ENCODE peak calls at places on chromosome 17, in eight cellular contexts. V, S, L, B, W, C, P and X are unnamed samples.

GRCh38 chr17:21081967-21082366 is 39.2 kb upstream of the USP22 start:
- DNase-seq in V (no peak), S (no peak), L (no peak), B (no peak), W (peak), C (no peak), P (no peak), X (no peak)

GRCh38 chr17:49583226-49583625 is 7.6 kb downstream of the NXPH3 start:
- DNase-seq in V (no peak), S (no peak), L (no peak), B (no peak), W (no peak), C (no peak), P (no peak), X (no peak)

GRCh38 chr17:82116246-82116645 is 18.2 kb upstream of the FASN start:
- DNase-seq in V (no peak), S (no peak), L (no peak), B (no peak), W (no peak), C (no peak), P (no peak), X (no peak)

GRCh38 chr17:72683506-72684404 is 408.7 kb downstream of the SLC39A11 start:
- DNase-seq in V (peak), S (peak), L (peak), B (no peak), W (peak), C (no peak), P (peak), X (no peak)

GRCh38 chr17:47295874-47296255 is 27.9 kb upstream of the EFCAB13 start:
- DNase-seq in V (no peak), S (no peak), L (no peak), B (no peak), W (no peak), C (no peak), P (no peak), X (no peak)

GRCh38 chr17:75152971-75153853 is 1.1 kb downstream of the JPT1 start:
- DNase-seq in V (peak), S (no peak), L (no peak), B (peak), W (no peak), C (no peak), P (no peak), X (no peak)

GRCh38 chr17:60971515-60972369 is 294.1 kb downstream of the BCAS3 start:
- DNase-seq in V (peak), S (no peak), L (peak), B (no peak), W (peak), C (no peak), P (peak), X (peak)

GRCh38 chr17:57898487-57899311 is 48.9 kb upstream of the MRPS23 start:
- DNase-seq in V (peak), S (peak), L (peak), B (no peak), W (no peak), C (peak), P (no peak), X (peak)

GRCh38 chr17:70168979-70169706 is at the start of gene KCNJ2:
- DNase-seq in V (peak), S (peak), L (peak), B (peak), W (no peak), C (peak), P (peak), X (peak)

GRCh38 chr17:8144401-8145295 is 7.6 kb downstream of the PER1 start:
- DNase-seq in V (no peak), S (no peak), L (no peak), B (peak), W (no peak), C (peak), P (peak), X (no peak)

GRCh38 chr17:48002208-48002919 is 31.5 kb downstream of the CDK5RAP3 start:
- DNase-seq in V (no peak), S (no peak), L (no peak), B (no peak), W (no peak), C (no peak), P (no peak), X (no peak)

GRCh38 chr17:82703036-82703745 is 4.7 kb upstream of the RAB40B start:
- DNase-seq in V (no peak), S (no peak), L (no peak), B (no peak), W (no peak), C (no peak), P (no peak), X (peak)

GRCh38 chr17:31631759-31632158 is 227.3 kb downstream of the COPRS start:
- DNase-seq in V (no peak), S (no peak), L (no peak), B (no peak), W (no peak), C (no peak), P (peak), X (no peak)

GRCh38 chr17:69460963-69461922 is 46.7 kb downstream of the MAP2K6 start:
- DNase-seq in V (no peak), S (no peak), L (no peak), B (no peak), W (no peak), C (no peak), P (no peak), X (no peak)

GRCh38 chr17:69757794-69758430 is 317.1 kb upstream of the KCNJ16 start:
- DNase-seq in V (no peak), S (no peak), L (no peak), B (peak), W (no peak), C (no peak), P (no peak), X (no peak)

GRCh38 chr17:83056583-83057396 is 22.6 kb upstream of the METRNL start:
- DNase-seq in V (no peak), S (no peak), L (peak), B (no peak), W (no peak), C (peak), P (peak), X (no peak)

GRCh38 chr17:38444151-38444550 is 15.9 kb downstream of the ARHGAP23 start:
- DNase-seq in V (peak), S (peak), L (peak), B (peak), W (no peak), C (peak), P (peak), X (peak)

GRCh38 chr17:35169964-35170363 is 22.3 kb downstream of the UNC45B start:
- DNase-seq in V (no peak), S (no peak), L (no peak), B (no peak), W (no peak), C (no peak), P (no peak), X (no peak)

GRCh38 chr17:42275527-42276358 is 448 bp downstream of the STAT5B start:
- DNase-seq in V (peak), S (peak), L (no peak), B (no peak), W (no peak), C (peak), P (peak), X (peak)

GRCh38 chr17:50495918-50496317 is 12.3 kb upstream of the MYCBPAP start:
- DNase-seq in V (no peak), S (no peak), L (no peak), B (no peak), W (no peak), C (no peak), P (no peak), X (no peak)

GRCh38 chr17:46851029-46851741 is at the start of gene WNT9B:
- DNase-seq in V (peak), S (no peak), L (peak), B (no peak), W (no peak), C (no peak), P (peak), X (no peak)

GRCh38 chr17:8192070-8192815 is 2.3 kb upstream of the BORCS6 start:
- DNase-seq in V (peak), S (peak), L (peak), B (peak), W (no peak), C (peak), P (peak), X (peak)

GRCh38 chr17:76485569-76485968 is 15.7 kb downstream of the RHBDF2 start:
- DNase-seq in V (peak), S (no peak), L (no peak), B (peak), W (no peak), C (no peak), P (no peak), X (no peak)

GRCh38 chr17:76480676-76481075 is 13.3 kb downstream of the AANAT start:
- DNase-seq in V (no peak), S (no peak), L (no peak), B (no peak), W (no peak), C (peak), P (no peak), X (no peak)

GRCh38 chr17:76481091-76481655 is 13.8 kb downstream of the AANAT start:
- DNase-seq in V (peak), S (no peak), L (no peak), B (no peak), W (no peak), C (peak), P (no peak), X (no peak)

GRCh38 chr17:76487451-76488192 is 13.6 kb downstream of the RHBDF2 start:
- DNase-seq in V (no peak), S (no peak), L (no peak), B (no peak), W (no peak), C (no peak), P (no peak), X (no peak)

DNA sequence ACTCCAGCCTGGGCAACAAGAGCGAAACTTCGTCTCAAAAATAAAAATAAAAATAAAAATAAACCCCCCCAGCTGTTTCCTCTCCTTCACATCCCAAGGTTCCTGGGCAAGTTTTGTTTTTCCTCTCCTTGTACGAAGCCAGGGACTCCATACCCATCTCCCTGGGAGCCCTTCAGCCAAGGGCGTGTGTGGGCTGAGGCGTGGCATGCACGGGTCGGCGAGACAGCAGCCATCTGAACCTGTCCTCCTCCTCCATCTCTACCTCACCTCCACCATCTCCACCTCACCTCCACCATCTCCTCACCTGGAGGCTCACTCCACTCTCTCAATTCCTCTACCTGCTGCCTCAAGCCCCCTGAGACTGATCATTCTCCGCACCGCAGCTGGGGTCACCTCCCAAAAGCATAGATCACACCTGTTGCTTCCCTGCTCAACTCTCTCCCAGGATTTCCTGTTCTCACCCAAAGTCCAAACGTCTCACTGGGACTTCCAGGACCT is 16.9 kb downstream of the AANAT start:
- DNase-seq in V (no peak), S (no peak), L (no peak), B (no peak), W (no peak), C (no peak), P (no peak), X (no peak)
- TF ChIP-seq POLR2A in V (no peak), S (no peak), L (no peak), B (no peak), W (no peak), C (no peak), P (no peak), X (no peak)

GRCh38 chr17:67491009-67491677 is 114.1 kb downstream of the PITPNC1 start:
- DNase-seq in V (peak), S (peak), L (peak), B (peak), W (peak), C (peak), P (peak), X (peak)
- TF ChIP-seq POLR2A in V (no peak), S (no peak), L (no peak), B (no peak), W (no peak), C (no peak), P (no peak), X (peak)

DNA sequence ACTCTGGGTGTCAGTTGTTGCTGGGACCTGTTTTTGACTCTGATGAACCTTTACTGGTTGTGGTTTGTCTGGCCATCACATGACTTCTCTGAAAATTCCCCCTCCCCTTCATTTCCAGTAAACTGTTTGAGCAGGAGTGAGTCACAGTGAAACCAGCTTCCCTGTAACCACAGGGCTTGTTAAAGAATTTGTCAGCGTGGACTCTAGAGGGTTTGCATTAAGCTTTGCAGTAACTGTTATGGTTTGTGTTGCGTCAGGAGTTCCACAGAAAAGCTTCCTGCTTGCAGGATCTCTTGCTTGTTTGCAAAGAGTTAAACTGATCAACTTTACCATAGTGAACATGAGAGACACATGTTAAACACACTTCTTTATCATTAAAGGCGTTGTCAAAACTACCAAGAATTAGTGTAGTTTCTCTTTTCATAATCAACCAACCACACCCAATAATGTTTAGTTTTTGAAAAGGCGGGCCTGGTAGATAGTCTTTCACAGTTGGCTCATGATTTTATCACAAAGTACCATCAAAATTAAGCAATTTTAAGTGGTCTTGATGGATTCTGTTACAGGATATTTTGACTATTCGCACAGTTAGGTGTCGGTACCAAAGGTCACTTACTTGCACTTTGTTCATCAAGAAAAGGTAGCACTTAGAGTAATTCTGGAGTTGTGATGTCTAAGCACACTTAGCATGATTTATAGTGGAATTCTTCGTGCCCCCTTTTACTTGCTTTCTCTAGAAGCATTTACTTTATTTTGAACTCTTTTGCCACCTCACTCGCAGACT is 79.3 kb downstream of the VMP1 start:
- DNase-seq in V (peak), S (peak), L (peak), B (peak), W (peak), C (no peak), P (no peak), X (no peak)
- TF ChIP-seq POLR2A in V (peak), S (peak), L (no peak), B (no peak), W (no peak), C (no peak), P (peak), X (peak)

DNA sequence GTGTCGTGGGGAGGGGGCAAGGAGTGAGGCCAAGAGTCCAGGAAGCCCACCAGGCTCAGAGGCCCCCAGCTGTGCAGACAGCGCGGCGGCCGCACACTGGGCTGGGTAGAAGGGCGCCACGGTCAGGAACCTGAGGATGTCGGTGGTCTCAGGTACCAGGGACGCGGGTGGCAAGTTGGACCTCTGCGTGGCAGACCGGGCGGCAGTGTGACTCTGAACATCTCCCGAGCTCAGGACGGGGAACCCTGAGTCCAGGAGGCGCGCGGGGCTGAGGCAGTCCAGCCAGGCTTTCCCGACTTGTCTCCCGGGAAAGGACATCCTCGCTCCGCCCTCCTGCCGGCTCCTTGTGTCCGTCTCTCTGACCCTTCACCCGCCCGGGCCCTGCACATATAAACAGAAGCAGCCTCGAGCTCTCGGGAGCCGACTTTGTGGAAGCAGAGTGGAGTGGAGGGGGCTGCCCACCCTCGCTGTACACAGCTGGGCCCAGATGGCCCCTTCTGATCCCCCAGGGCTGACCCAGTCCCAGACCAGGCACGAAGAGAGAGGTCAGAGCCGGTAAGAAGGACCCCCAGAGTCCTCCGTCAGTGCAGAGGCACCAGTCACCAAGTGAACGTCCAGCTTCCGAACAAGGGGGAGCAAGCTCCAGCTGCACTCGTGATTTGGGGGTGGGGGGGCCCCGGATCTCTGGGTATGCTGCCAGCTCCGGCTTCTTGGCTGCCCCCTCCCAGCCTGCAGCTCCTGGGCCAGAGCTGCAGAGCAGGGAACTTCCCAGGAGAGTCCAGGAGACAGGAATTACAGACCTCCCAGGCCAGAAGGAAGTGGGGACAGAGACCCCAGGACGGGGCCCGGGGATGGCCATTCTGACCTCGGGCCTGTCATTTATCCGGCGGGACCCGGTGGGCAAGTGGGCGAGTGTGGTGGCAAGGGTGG is 8.4 kb upstream of the P2RX1 start:
- DNase-seq in V (peak), S (no peak), L (no peak), B (no peak), W (no peak), C (no peak), P (no peak), X (peak)
- TF ChIP-seq POLR2A in V (no peak), S (no peak), L (no peak), B (no peak), W (no peak), C (no peak), P (no peak), X (no peak)

GRCh38 chr17:44269795-44270320 is 1.9 kb upstream of the SLC4A1 start:
- DNase-seq in V (no peak), S (no peak), L (no peak), B (no peak), W (no peak), C (no peak), P (no peak), X (no peak)
- TF ChIP-seq POLR2A in V (no peak), S (no peak), L (no peak), B (no peak), W (no peak), C (no peak), P (no peak), X (no peak)